ENCODE peak calls at places on chromosomes 7 and 10, in five cellular contexts. M, B, V, D and H are unnamed samples.

GRCh38 chr7:115965241-115965640 is 65.3 kb downstream of the TFEC start:
- DNase-seq in M (no peak), B (no peak), V (no peak), D (no peak), H (no peak)

GRCh38 chr7:41573017-41573416 is 129.9 kb downstream of the INHBA start:
- DNase-seq in M (no peak), B (peak), V (no peak), D (no peak), H (no peak)

GRCh38 chr7:131537581-131537980 is 18.8 kb downstream of the PODXL start:
- DNase-seq in M (no peak), B (peak), V (no peak), D (no peak), H (no peak)

GRCh38 chr10:46555713-46556514 is 544 bp downstream of the GPRIN2 start:
- DNase-seq in M (no peak), B (no peak), V (peak), D (peak), H (peak)

GRCh38 chr10:43444313-43444712 is 7.4 kb downstream of the ZNF487 start:
- DNase-seq in M (no peak), B (no peak), V (no peak), D (no peak), H (no peak)

GRCh38 chr10:86792768-86793167 is 36.3 kb downstream of the BMPR1A start:
- DNase-seq in M (no peak), B (peak), V (no peak), D (no peak), H (no peak)

GRCh38 chr10:76885815-76886214 is 751.8 kb downstream of the KCNMA1 start:
- DNase-seq in M (no peak), B (peak), V (peak), D (no peak), H (no peak)

GRCh38 chr7:12951397-12951801 is 264.0 kb downstream of the ARL4A start:
- DNase-seq in M (no peak), B (peak), V (no peak), D (no peak), H (no peak)

GRCh38 chr10:83991986-83992753 is 147.1 kb upstream of the GHITM start:
- DNase-seq in M (no peak), B (no peak), V (no peak), D (peak), H (peak)